ENCODE peak calls at places on chromosomes 3 and 15, in five cellular contexts. C, Z, X, R and M are unnamed samples.

GRCh38 chr3:39657075-39657474 is 152.3 kb upstream of the MYRIP start:
- DNase-seq in C (no peak), Z (no peak), X (no peak), R (no peak), M (no peak)

GRCh38 chr3:188955919-188956318 is 215.9 kb upstream of the TPRG1 start:
- DNase-seq in C (no peak), Z (no peak), X (no peak), R (no peak), M (no peak)

GRCh38 chr15:94196536-94196935 is 34.8 kb upstream of the MCTP2 start:
- DNase-seq in C (peak; percentile 13), Z (no peak), X (no peak), R (no peak), M (peak; percentile 2)

GRCh38 chr3:53842436-53843194 is 3.6 kb downstream of the CHDH start:
- DNase-seq in C (peak; percentile 40), Z (peak; percentile 43), X (peak; percentile 54), R (no peak), M (peak; percentile 40)

GRCh38 chr3:175258763-175259162 is 399.6 kb downstream of the NAALADL2 start:
- DNase-seq in C (no peak), Z (no peak), X (no peak), R (no peak), M (peak; percentile 89)

GRCh38 chr15:31279221-31280036 is 47.2 kb upstream of the KLF13 start:
- DNase-seq in C (no peak), Z (no peak), X (peak; percentile 2), R (no peak), M (no peak)

GRCh38 chr3:47250309-47251060 is 32.1 kb downstream of the KIF9 start:
- DNase-seq in C (peak; percentile 56), Z (peak; percentile 86), X (peak; percentile 72), R (peak; percentile 43), M (peak; percentile 45)

GRCh38 chr15:44554934-44555723 is 18.2 kb downstream of the EIF3J start:
- DNase-seq in C (no peak), Z (no peak), X (no peak), R (no peak), M (no peak)

GRCh38 chr15:95279277-95280019 is 1048.1 kb downstream of the MCTP2 start:
- DNase-seq in C (no peak), Z (no peak), X (no peak), R (no peak), M (no peak)

GRCh38 chr3:25565807-25566206 is 98.9 kb downstream of the TOP2B start:
- DNase-seq in C (no peak), Z (no peak), X (no peak), R (no peak), M (no peak)

GRCh38 chr15:99454107-99454809 is 111.5 kb upstream of the MEF2A start:
- DNase-seq in C (no peak), Z (no peak), X (peak; percentile 3), R (no peak), M (no peak)

GRCh38 chr15:82646250-82647044 is 716 bp downstream of the CPEB1 start:
- DNase-seq in C (no peak), Z (peak; percentile 85), X (peak; percentile 74), R (no peak), M (no peak)